ENCODE peak calls at places on chromosomes 1 and 21, in five cellular contexts. One of them, this sample, is unnamed.
A peak's percentile ranks its signal among the peaks of the same experiment; 100 is the strongest.

GRCh38 chr1:83693409-83694126 is 305.4 kb downstream of the TTLL7 start:
- DNase-seq in heart right ventricle: no peak
- DNase-seq in mammary epithelial cell: no peak
- DNase-seq in esophagus muscularis mucosa: no peak
- DNase-seq in IMR-90: no peak
- DNase-seq in this sample: no peak

GRCh38 chr1:156115514-156116374 is 1.2 kb downstream of the LMNA start:
- DNase-seq in mammary epithelial cell: peak; percentile 71
- DNase-seq in heart right ventricle: peak; percentile 70
- DNase-seq in esophagus muscularis mucosa: no peak
- DNase-seq in IMR-90: peak; percentile 65
- DNase-seq in this sample: peak; percentile 45

GRCh38 chr1:204046346-204046745 is 26.6 kb upstream of the SOX13 start:
- DNase-seq in heart right ventricle: no peak
- DNase-seq in mammary epithelial cell: no peak
- DNase-seq in IMR-90: no peak
- DNase-seq in esophagus muscularis mucosa: no peak
- DNase-seq in this sample: no peak

GRCh38 chr1:210438928-210439841 is 110.5 kb downstream of the HHAT start:
- DNase-seq in esophagus muscularis mucosa: no peak
- DNase-seq in IMR-90: peak; percentile 98
- DNase-seq in mammary epithelial cell: peak; percentile 72
- DNase-seq in heart right ventricle: no peak
- DNase-seq in this sample: peak; percentile 27

GRCh38 chr1:3883194-3883920 is 16.7 kb downstream of the C1orf174 start:
- DNase-seq in mammary epithelial cell: no peak
- DNase-seq in heart right ventricle: no peak
- DNase-seq in esophagus muscularis mucosa: no peak
- DNase-seq in IMR-90: no peak
- DNase-seq in this sample: no peak

GRCh38 chr1:18865176-18865575 is 5.7 kb upstream of the TAS1R2 start:
- DNase-seq in heart right ventricle: no peak
- DNase-seq in mammary epithelial cell: no peak
- DNase-seq in esophagus muscularis mucosa: no peak
- DNase-seq in IMR-90: no peak
- DNase-seq in this sample: no peak

GRCh38 chr1:203172184-203173115 is 3.2 kb downstream of the MYBPH start:
- DNase-seq in heart right ventricle: peak; percentile 56
- DNase-seq in esophagus muscularis mucosa: no peak
- DNase-seq in mammary epithelial cell: peak; percentile 40
- DNase-seq in IMR-90: peak; percentile 32
- DNase-seq in this sample: peak; percentile 38

GRCh38 chr1:31937300-31938183 is 626 bp downstream of the PTP4A2 start:
- DNase-seq in heart right ventricle: peak; percentile 83
- DNase-seq in esophagus muscularis mucosa: peak; percentile 96
- DNase-seq in IMR-90: peak; percentile 65
- DNase-seq in mammary epithelial cell: peak; percentile 56
- DNase-seq in this sample: peak; percentile 35

GRCh38 chr1:115655307-115655664 is 13.5 kb downstream of the VANGL1 start:
- DNase-seq in heart right ventricle: no peak
- DNase-seq in IMR-90: no peak
- DNase-seq in mammary epithelial cell: no peak
- DNase-seq in esophagus muscularis mucosa: no peak
- DNase-seq in this sample: peak; percentile 91

GRCh38 chr1:189500777-189501176 is 976.9 kb downstream of the BRINP3 start:
- DNase-seq in mammary epithelial cell: no peak
- DNase-seq in IMR-90: peak; percentile 55
- DNase-seq in heart right ventricle: no peak
- DNase-seq in esophagus muscularis mucosa: no peak
- DNase-seq in this sample: peak; percentile 15

GRCh38 chr1:15975805-15976680 is at the start of gene ZBTB17:
- DNase-seq in esophagus muscularis mucosa: peak; percentile 98
- DNase-seq in IMR-90: peak; percentile 91
- DNase-seq in mammary epithelial cell: peak; percentile 87
- DNase-seq in heart right ventricle: peak; percentile 92
- DNase-seq in this sample: peak; percentile 86
- TF ChIP-seq CTCF in esophagus muscularis mucosa: no peak
- TF ChIP-seq CTCF in IMR-90: peak; percentile 2
- TF ChIP-seq CTCF in mammary epithelial cell: no peak
- TF ChIP-seq CTCF in heart right ventricle: no peak
- TF ChIP-seq CTCF in this sample: no peak

GRCh38 chr1:39614488-39614887 is 25.0 kb downstream of the HEYL start:
- DNase-seq in IMR-90: no peak
- DNase-seq in esophagus muscularis mucosa: no peak
- DNase-seq in heart right ventricle: no peak
- DNase-seq in mammary epithelial cell: no peak
- DNase-seq in this sample: no peak

GRCh38 chr1:39609618-39610331 is 29.7 kb downstream of the HEYL start:
- DNase-seq in esophagus muscularis mucosa: no peak
- DNase-seq in heart right ventricle: peak; percentile 59
- DNase-seq in mammary epithelial cell: peak; percentile 15
- DNase-seq in IMR-90: no peak
- DNase-seq in this sample: no peak

GRCh38 chr1:39613250-39613649 is 26.2 kb downstream of the HEYL start:
- DNase-seq in mammary epithelial cell: no peak
- DNase-seq in IMR-90: peak; percentile 63
- DNase-seq in heart right ventricle: no peak
- DNase-seq in esophagus muscularis mucosa: no peak
- DNase-seq in this sample: no peak

DNA sequence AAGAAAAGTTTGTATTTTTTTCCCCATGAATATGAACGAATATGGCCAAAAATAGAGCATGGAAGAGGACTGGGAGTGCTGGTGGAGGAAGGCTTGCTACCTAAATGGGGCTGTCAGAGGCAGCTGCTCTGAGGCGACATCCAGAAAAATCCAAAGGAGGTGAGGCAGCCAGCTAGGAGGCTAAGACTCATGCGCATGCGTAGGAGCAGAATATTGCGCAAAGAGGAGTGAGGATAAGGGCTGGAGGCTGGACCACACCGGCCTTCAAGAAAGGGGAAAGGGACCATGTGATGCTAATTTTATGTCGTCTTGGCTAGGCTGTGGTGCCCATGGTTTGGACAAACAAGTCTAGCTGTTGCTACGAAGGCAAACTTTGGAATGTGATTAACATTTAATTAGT is 30.5 kb downstream of the HEYL start:
- DNase-seq in heart right ventricle: no peak
- DNase-seq in IMR-90: no peak
- DNase-seq in esophagus muscularis mucosa: no peak
- DNase-seq in mammary epithelial cell: no peak
- DNase-seq in this sample: no peak
- H3K27me3 ChIP-seq in heart right ventricle: peaks cover 5% of the 10 kb centered on the region
- H3K27me3 ChIP-seq in IMR-90: peaks cover 4% of the 10 kb centered on the region
- H3K27me3 ChIP-seq in esophagus muscularis mucosa: no peaks in the 10 kb centered on the region
- H3K27me3 ChIP-seq in mammary epithelial cell: no peaks in the 10 kb centered on the region
- H3K27me3 ChIP-seq in this sample: no peaks in the 10 kb centered on the region

GRCh38 chr1:230220478-230220877 is 153.4 kb downstream of the GALNT2 start:
- DNase-seq in mammary epithelial cell: no peak
- DNase-seq in heart right ventricle: no peak
- DNase-seq in esophagus muscularis mucosa: no peak
- DNase-seq in IMR-90: no peak
- DNase-seq in this sample: no peak

GRCh38 chr1:230219174-230220067 is 152.4 kb downstream of the GALNT2 start:
- DNase-seq in heart right ventricle: no peak
- DNase-seq in mammary epithelial cell: no peak
- DNase-seq in esophagus muscularis mucosa: no peak
- DNase-seq in IMR-90: no peak
- DNase-seq in this sample: no peak

GRCh38 chr1:230215529-230215928 is 148.5 kb downstream of the GALNT2 start:
- DNase-seq in esophagus muscularis mucosa: no peak
- DNase-seq in heart right ventricle: no peak
- DNase-seq in IMR-90: no peak
- DNase-seq in mammary epithelial cell: no peak
- DNase-seq in this sample: no peak

GRCh38 chr1:230220907-230221306 is 153.9 kb downstream of the GALNT2 start:
- DNase-seq in heart right ventricle: no peak
- DNase-seq in IMR-90: no peak
- DNase-seq in esophagus muscularis mucosa: no peak
- DNase-seq in mammary epithelial cell: no peak
- DNase-seq in this sample: no peak

GRCh38 chr1:230218667-230219066 is 151.6 kb downstream of the GALNT2 start:
- DNase-seq in mammary epithelial cell: no peak
- DNase-seq in heart right ventricle: no peak
- DNase-seq in esophagus muscularis mucosa: no peak
- DNase-seq in IMR-90: no peak
- DNase-seq in this sample: no peak
- H3K36me3 ChIP-seq in mammary epithelial cell: no peaks in the 10 kb centered on the region
- H3K36me3 ChIP-seq in heart right ventricle: no peaks in the 10 kb centered on the region
- H3K36me3 ChIP-seq in esophagus muscularis mucosa: no peaks in the 10 kb centered on the region
- H3K36me3 ChIP-seq in IMR-90: peaks cover 3% of the 10 kb centered on the region
- H3K36me3 ChIP-seq in this sample: no peaks in the 10 kb centered on the region

GRCh38 chr21:21434944-21435343 is 436.7 kb downstream of the NCAM2 start:
- DNase-seq in esophagus muscularis mucosa: no peak
- DNase-seq in heart right ventricle: no peak
- DNase-seq in mammary epithelial cell: no peak
- DNase-seq in IMR-90: no peak
- DNase-seq in this sample: no peak
- TF ChIP-seq CTCF in esophagus muscularis mucosa: no peak
- TF ChIP-seq CTCF in heart right ventricle: no peak
- TF ChIP-seq CTCF in mammary epithelial cell: no peak
- TF ChIP-seq CTCF in IMR-90: no peak
- TF ChIP-seq CTCF in this sample: no peak

GRCh38 chr1:244573768-244574167 is 79.2 kb upstream of the DESI2 start:
- DNase-seq in IMR-90: no peak
- DNase-seq in esophagus muscularis mucosa: no peak
- DNase-seq in heart right ventricle: no peak
- DNase-seq in mammary epithelial cell: no peak
- DNase-seq in this sample: no peak

GRCh38 chr1:244576259-244576892 is 76.5 kb upstream of the DESI2 start:
- DNase-seq in IMR-90: no peak
- DNase-seq in esophagus muscularis mucosa: no peak
- DNase-seq in mammary epithelial cell: no peak
- DNase-seq in heart right ventricle: no peak
- DNase-seq in this sample: no peak
- H3K27me3 ChIP-seq in IMR-90: no peaks in the 10 kb centered on the region
- H3K27me3 ChIP-seq in esophagus muscularis mucosa: no peaks in the 10 kb centered on the region
- H3K27me3 ChIP-seq in mammary epithelial cell: no peaks in the 10 kb centered on the region
- H3K27me3 ChIP-seq in heart right ventricle: no peaks in the 10 kb centered on the region
- H3K27me3 ChIP-seq in this sample: no peaks in the 10 kb centered on the region

GRCh38 chr1:20499105-20499504 is 8.8 kb downstream of the MUL1 start:
- DNase-seq in mammary epithelial cell: no peak
- DNase-seq in heart right ventricle: no peak
- DNase-seq in IMR-90: no peak
- DNase-seq in esophagus muscularis mucosa: no peak
- DNase-seq in this sample: no peak

GRCh38 chr1:20500716-20501115 is 7.2 kb downstream of the MUL1 start:
- DNase-seq in heart right ventricle: no peak
- DNase-seq in mammary epithelial cell: no peak
- DNase-seq in IMR-90: no peak
- DNase-seq in esophagus muscularis mucosa: no peak
- DNase-seq in this sample: no peak

GRCh38 chr1:20496241-20496661 is 10.2 kb upstream of the CAMK2N1 start:
- DNase-seq in mammary epithelial cell: peak; percentile 100
- DNase-seq in IMR-90: peak; percentile 82
- DNase-seq in heart right ventricle: no peak
- DNase-seq in esophagus muscularis mucosa: no peak
- DNase-seq in this sample: peak; percentile 100

GRCh38 chr1:20498116-20498515 is 9.8 kb downstream of the MUL1 start:
- DNase-seq in heart right ventricle: no peak
- DNase-seq in IMR-90: no peak
- DNase-seq in esophagus muscularis mucosa: no peak
- DNase-seq in mammary epithelial cell: no peak
- DNase-seq in this sample: no peak

DNA sequence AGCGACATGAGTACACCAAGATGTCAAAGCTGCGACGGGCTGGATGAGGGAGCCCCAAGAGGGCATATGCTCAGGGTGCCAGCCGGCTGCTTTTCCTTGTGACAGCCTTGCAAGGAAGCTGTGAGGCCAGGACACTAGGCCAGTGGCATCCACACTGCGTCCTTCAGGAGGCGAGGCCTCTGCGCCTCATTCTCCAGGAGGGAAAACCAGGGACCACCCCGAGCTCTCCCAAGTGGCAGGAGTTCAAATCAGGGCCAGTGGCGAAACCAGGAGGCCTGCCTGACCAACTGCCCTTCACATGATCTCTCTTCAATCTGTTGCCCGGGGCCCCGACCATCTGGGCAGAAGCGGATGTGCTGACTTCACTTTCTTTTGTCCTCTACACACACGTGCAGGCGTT is 8.2 kb downstream of the MUL1 start:
- DNase-seq in esophagus muscularis mucosa: no peak
- DNase-seq in heart right ventricle: no peak
- DNase-seq in mammary epithelial cell: no peak
- DNase-seq in IMR-90: no peak
- DNase-seq in this sample: no peak
- H3K36me3 ChIP-seq in esophagus muscularis mucosa: peaks cover 72% of the 10 kb centered on the region
- H3K36me3 ChIP-seq in heart right ventricle: peaks cover 8% of the 10 kb centered on the region
- H3K36me3 ChIP-seq in mammary epithelial cell: peaks cover 19% of the 10 kb centered on the region
- H3K36me3 ChIP-seq in IMR-90: peaks cover 41% of the 10 kb centered on the region
- H3K36me3 ChIP-seq in this sample: peaks cover 20% of the 10 kb centered on the region

GRCh38 chr1:110979154-110979553 is 15.4 kb upstream of the LRIF1 start:
- DNase-seq in heart right ventricle: no peak
- DNase-seq in mammary epithelial cell: no peak
- DNase-seq in IMR-90: no peak
- DNase-seq in esophagus muscularis mucosa: no peak
- DNase-seq in this sample: no peak
- TF ChIP-seq CTCF in heart right ventricle: no peak
- TF ChIP-seq CTCF in mammary epithelial cell: no peak
- TF ChIP-seq CTCF in IMR-90: no peak
- TF ChIP-seq CTCF in esophagus muscularis mucosa: no peak
- TF ChIP-seq CTCF in this sample: no peak

GRCh38 chr1:166808959-166809358 is 30.3 kb upstream of the POGK start:
- DNase-seq in mammary epithelial cell: no peak
- DNase-seq in IMR-90: no peak
- DNase-seq in heart right ventricle: no peak
- DNase-seq in esophagus muscularis mucosa: peak; percentile 62
- DNase-seq in this sample: no peak
- H3K27me3 ChIP-seq in mammary epithelial cell: no peaks in the 10 kb centered on the region
- H3K27me3 ChIP-seq in IMR-90: no peaks in the 10 kb centered on the region
- H3K27me3 ChIP-seq in heart right ventricle: no peaks in the 10 kb centered on the region
- H3K27me3 ChIP-seq in esophagus muscularis mucosa: no peaks in the 10 kb centered on the region
- H3K27me3 ChIP-seq in this sample: no peaks in the 10 kb centered on the region

DNA sequence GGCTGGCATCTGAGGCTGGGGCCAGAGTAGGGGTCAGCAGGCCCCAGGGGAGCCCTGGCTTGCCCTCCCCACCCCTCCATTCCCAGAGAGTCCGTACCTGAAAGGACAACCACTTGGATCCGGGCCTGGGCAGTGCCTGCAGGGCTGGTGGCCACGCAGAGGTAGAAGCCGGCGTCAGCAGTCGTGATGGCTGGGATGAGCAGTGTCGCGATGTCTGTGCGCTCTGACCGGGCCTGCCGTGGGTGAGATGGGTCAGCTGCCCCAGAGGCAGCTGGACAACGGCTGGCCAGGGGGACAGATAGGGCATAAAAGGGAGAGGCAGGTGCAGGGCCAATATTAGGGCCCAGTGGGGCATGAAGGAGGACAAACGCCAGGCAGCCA is 42.7 kb downstream of the LDLRAD2 start:
- DNase-seq in IMR-90: no peak
- DNase-seq in mammary epithelial cell: no peak
- DNase-seq in esophagus muscularis mucosa: no peak
- DNase-seq in heart right ventricle: no peak
- DNase-seq in this sample: no peak
- H3K36me3 ChIP-seq in IMR-90: peaks cover 86% of the 10 kb centered on the region
- H3K36me3 ChIP-seq in mammary epithelial cell: peaks cover 14% of the 10 kb centered on the region
- H3K36me3 ChIP-seq in esophagus muscularis mucosa: peaks cover 100% of the 10 kb centered on the region
- H3K36me3 ChIP-seq in heart right ventricle: peaks cover 35% of the 10 kb centered on the region
- H3K36me3 ChIP-seq in this sample: peaks cover 64% of the 10 kb centered on the region